ENCODE peak calls at places on chromosome 13, in eight cellular contexts. One of them, this sample, is unnamed. For H3K4me1, the result is how much of the 10 kb centered on the place peaks cover.

GRCh38 chr13:24668955-24669354 is 11.3 kb upstream of the ATP12A start:
- DNase-seq in colonic mucosa: peak
- DNase-seq in esophagus squamous epithelium: no peak
- DNase-seq in mammary epithelial cell: peak
- DNase-seq in body of pancreas: no peak
- DNase-seq in heart right ventricle: no peak
- DNase-seq in A673: no peak
- DNase-seq in astrocyte: no peak
- DNase-seq in this sample: no peak

GRCh38 chr13:44404261-44405139 is 30.9 kb downstream of the SERP2 start:
- DNase-seq in astrocyte: no peak
- DNase-seq in A673: no peak
- DNase-seq in mammary epithelial cell: no peak
- DNase-seq in body of pancreas: no peak
- DNase-seq in colonic mucosa: peak
- DNase-seq in heart right ventricle: no peak
- DNase-seq in esophagus squamous epithelium: no peak
- DNase-seq in this sample: no peak

GRCh38 chr13:19888799-19889198 is 25.4 kb upstream of the ZMYM5 start:
- DNase-seq in astrocyte: no peak
- DNase-seq in body of pancreas: no peak
- DNase-seq in mammary epithelial cell: peak
- DNase-seq in A673: peak
- DNase-seq in colonic mucosa: no peak
- DNase-seq in esophagus squamous epithelium: no peak
- DNase-seq in heart right ventricle: no peak
- DNase-seq in this sample: no peak

GRCh38 chr13:37175996-37176395 is 70.5 kb upstream of the CSNK1A1L start:
- DNase-seq in heart right ventricle: no peak
- DNase-seq in astrocyte: peak
- DNase-seq in colonic mucosa: no peak
- DNase-seq in body of pancreas: no peak
- DNase-seq in A673: peak
- DNase-seq in mammary epithelial cell: peak
- DNase-seq in esophagus squamous epithelium: no peak
- DNase-seq in this sample: no peak

GRCh38 chr13:93244141-93244917 is 17.7 kb downstream of the GPC6 start:
- DNase-seq in body of pancreas: no peak
- DNase-seq in mammary epithelial cell: peak
- DNase-seq in colonic mucosa: no peak
- DNase-seq in heart right ventricle: no peak
- DNase-seq in esophagus squamous epithelium: no peak
- DNase-seq in A673: peak
- DNase-seq in astrocyte: peak
- DNase-seq in this sample: no peak

GRCh38 chr13:36512771-36513170 is 80.5 kb downstream of the CCNA1 start:
- DNase-seq in heart right ventricle: no peak
- DNase-seq in colonic mucosa: no peak
- DNase-seq in esophagus squamous epithelium: no peak
- DNase-seq in A673: no peak
- DNase-seq in astrocyte: no peak
- DNase-seq in mammary epithelial cell: no peak
- DNase-seq in body of pancreas: no peak
- DNase-seq in this sample: no peak

GRCh38 chr13:27573265-27573664 is 47.1 kb downstream of the LNX2 start:
- DNase-seq in colonic mucosa: no peak
- DNase-seq in heart right ventricle: no peak
- DNase-seq in mammary epithelial cell: peak
- DNase-seq in astrocyte: peak
- DNase-seq in A673: no peak
- DNase-seq in body of pancreas: no peak
- DNase-seq in esophagus squamous epithelium: no peak
- DNase-seq in this sample: no peak

GRCh38 chr13:103236213-103236612 is 170.0 kb upstream of the SLC10A2 start:
- DNase-seq in mammary epithelial cell: peak
- DNase-seq in colonic mucosa: no peak
- DNase-seq in body of pancreas: no peak
- DNase-seq in A673: peak
- DNase-seq in heart right ventricle: no peak
- DNase-seq in esophagus squamous epithelium: no peak
- DNase-seq in astrocyte: no peak
- DNase-seq in this sample: no peak

GRCh38 chr13:33351324-33351723 is 65.8 kb upstream of the STARD13 start:
- DNase-seq in mammary epithelial cell: no peak
- DNase-seq in esophagus squamous epithelium: no peak
- DNase-seq in colonic mucosa: peak
- DNase-seq in body of pancreas: peak
- DNase-seq in heart right ventricle: peak
- DNase-seq in astrocyte: peak
- DNase-seq in A673: peak
- DNase-seq in this sample: no peak

GRCh38 chr13:20721454-20722357 is 18.2 kb downstream of the IL17D start:
- DNase-seq in body of pancreas: peak
- DNase-seq in esophagus squamous epithelium: no peak
- DNase-seq in heart right ventricle: peak
- DNase-seq in mammary epithelial cell: peak
- DNase-seq in A673: peak
- DNase-seq in astrocyte: peak
- DNase-seq in colonic mucosa: peak
- DNase-seq in this sample: no peak

GRCh38 chr13:28641600-28641926 is 17.4 kb upstream of the POMP start:
- DNase-seq in colonic mucosa: no peak
- DNase-seq in astrocyte: no peak
- DNase-seq in mammary epithelial cell: peak
- DNase-seq in heart right ventricle: no peak
- DNase-seq in body of pancreas: no peak
- DNase-seq in esophagus squamous epithelium: no peak
- DNase-seq in A673: no peak
- DNase-seq in this sample: no peak

GRCh38 chr13:79528759-79529191 is 47.8 kb downstream of the NDFIP2 start:
- DNase-seq in heart right ventricle: no peak
- DNase-seq in body of pancreas: no peak
- DNase-seq in mammary epithelial cell: no peak
- DNase-seq in colonic mucosa: no peak
- DNase-seq in A673: peak
- DNase-seq in esophagus squamous epithelium: no peak
- DNase-seq in astrocyte: no peak
- DNase-seq in this sample: no peak

GRCh38 chr13:98941118-98941517 is 36.7 kb downstream of the DOCK9 start:
- DNase-seq in astrocyte: no peak
- DNase-seq in colonic mucosa: no peak
- DNase-seq in esophagus squamous epithelium: no peak
- DNase-seq in body of pancreas: no peak
- DNase-seq in mammary epithelial cell: no peak
- DNase-seq in heart right ventricle: no peak
- DNase-seq in A673: no peak
- DNase-seq in this sample: no peak

GRCh38 chr13:50318887-50319286 is 303.6 kb downstream of the KCNRG start:
- DNase-seq in mammary epithelial cell: no peak
- DNase-seq in esophagus squamous epithelium: no peak
- DNase-seq in A673: no peak
- DNase-seq in heart right ventricle: no peak
- DNase-seq in colonic mucosa: no peak
- DNase-seq in body of pancreas: no peak
- DNase-seq in astrocyte: no peak
- DNase-seq in this sample: no peak

GRCh38 chr13:31045621-31046081 is 113.2 kb downstream of the TEX26 start:
- DNase-seq in body of pancreas: peak
- DNase-seq in colonic mucosa: peak
- DNase-seq in esophagus squamous epithelium: no peak
- DNase-seq in astrocyte: peak
- DNase-seq in A673: peak
- DNase-seq in heart right ventricle: peak
- DNase-seq in mammary epithelial cell: peak
- DNase-seq in this sample: peak

GRCh38 chr13:28012896-28013295 is 24.4 kb upstream of the URAD start:
- DNase-seq in colonic mucosa: no peak
- DNase-seq in esophagus squamous epithelium: no peak
- DNase-seq in heart right ventricle: no peak
- DNase-seq in astrocyte: no peak
- DNase-seq in mammary epithelial cell: no peak
- DNase-seq in body of pancreas: no peak
- DNase-seq in A673: no peak
- DNase-seq in this sample: no peak

GRCh38 chr13:24491853-24492252 is 20.7 kb downstream of the PARP4 start:
- DNase-seq in esophagus squamous epithelium: no peak
- DNase-seq in A673: no peak
- DNase-seq in body of pancreas: no peak
- DNase-seq in astrocyte: no peak
- DNase-seq in heart right ventricle: no peak
- DNase-seq in colonic mucosa: no peak
- DNase-seq in mammary epithelial cell: no peak
- DNase-seq in this sample: no peak

GRCh38 chr13:61918841-61919240 is 503.2 kb upstream of the PCDH20 start:
- DNase-seq in body of pancreas: no peak
- DNase-seq in esophagus squamous epithelium: no peak
- DNase-seq in A673: no peak
- DNase-seq in astrocyte: no peak
- DNase-seq in mammary epithelial cell: no peak
- DNase-seq in colonic mucosa: no peak
- DNase-seq in heart right ventricle: no peak
- DNase-seq in this sample: no peak

GRCh38 chr13:34416833-34417425 is 525.1 kb upstream of the NBEA start:
- DNase-seq in astrocyte: peak
- DNase-seq in colonic mucosa: peak
- DNase-seq in A673: no peak
- DNase-seq in heart right ventricle: peak
- DNase-seq in body of pancreas: peak
- DNase-seq in mammary epithelial cell: no peak
- DNase-seq in esophagus squamous epithelium: no peak
- DNase-seq in this sample: peak

GRCh38 chr13:34421849-34422475 is 520.1 kb upstream of the NBEA start:
- DNase-seq in esophagus squamous epithelium: no peak
- DNase-seq in astrocyte: no peak
- DNase-seq in heart right ventricle: no peak
- DNase-seq in body of pancreas: no peak
- DNase-seq in mammary epithelial cell: peak
- DNase-seq in colonic mucosa: no peak
- DNase-seq in A673: no peak
- DNase-seq in this sample: no peak

GRCh38 chr13:34419025-34419424 is 523.0 kb upstream of the NBEA start:
- DNase-seq in astrocyte: no peak
- DNase-seq in A673: no peak
- DNase-seq in colonic mucosa: no peak
- DNase-seq in heart right ventricle: no peak
- DNase-seq in mammary epithelial cell: no peak
- DNase-seq in body of pancreas: no peak
- DNase-seq in esophagus squamous epithelium: no peak
- DNase-seq in this sample: no peak

GRCh38 chr13:34425307-34425949 is 516.6 kb upstream of the NBEA start:
- DNase-seq in esophagus squamous epithelium: no peak
- DNase-seq in body of pancreas: no peak
- DNase-seq in mammary epithelial cell: no peak
- DNase-seq in A673: no peak
- DNase-seq in colonic mucosa: no peak
- DNase-seq in astrocyte: no peak
- DNase-seq in heart right ventricle: no peak
- DNase-seq in this sample: no peak

DNA sequence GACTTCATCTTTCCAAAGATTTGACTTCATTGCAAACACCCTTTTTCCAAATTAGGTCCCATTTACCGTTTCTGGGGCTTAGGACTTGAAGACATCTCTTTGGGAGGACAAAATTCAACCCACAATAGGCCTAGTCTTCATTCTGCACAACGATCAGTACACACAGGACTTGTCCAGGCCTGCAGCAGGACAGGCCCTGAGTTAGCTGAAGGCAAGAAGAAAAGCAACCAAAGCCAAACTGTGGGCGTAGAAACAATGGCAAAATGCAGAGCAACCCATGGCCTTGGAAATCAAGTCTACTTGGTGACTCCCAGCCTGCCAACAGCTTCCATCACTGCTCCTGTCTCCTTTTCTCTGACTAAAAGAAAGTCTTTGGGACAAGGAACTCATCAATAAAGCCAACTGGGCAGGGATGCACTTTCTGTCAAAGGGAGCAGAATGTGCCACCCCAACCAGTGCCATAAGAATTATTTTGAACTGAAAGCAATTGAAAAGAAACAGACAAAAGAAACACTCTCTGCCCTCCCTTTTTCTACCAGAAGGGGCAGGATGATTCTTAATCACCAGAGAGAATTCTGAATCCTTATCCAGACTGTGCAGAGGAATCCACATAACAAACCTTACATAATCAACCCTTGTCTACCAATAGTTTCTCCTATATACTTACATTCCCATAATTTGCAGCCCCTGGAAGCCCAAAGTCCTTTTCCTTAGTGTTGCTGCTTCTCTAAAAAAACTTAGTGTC is 520.9 kb upstream of the NBEA start:
- DNase-seq in astrocyte: no peak
- DNase-seq in heart right ventricle: no peak
- DNase-seq in mammary epithelial cell: peak
- DNase-seq in esophagus squamous epithelium: no peak
- DNase-seq in A673: no peak
- DNase-seq in body of pancreas: no peak
- DNase-seq in colonic mucosa: no peak
- DNase-seq in this sample: no peak
- TF ChIP-seq CTCF in astrocyte: no peak
- TF ChIP-seq CTCF in heart right ventricle: no peak
- TF ChIP-seq CTCF in mammary epithelial cell: peak
- TF ChIP-seq CTCF in esophagus squamous epithelium: no peak
- TF ChIP-seq CTCF in A673: peak
- TF ChIP-seq CTCF in body of pancreas: no peak
- TF ChIP-seq CTCF in colonic mucosa: no peak
- TF ChIP-seq CTCF in this sample: no peak

GRCh38 chr13:94759120-94759728 is 46.9 kb upstream of the SOX21 start:
- DNase-seq in body of pancreas: no peak
- DNase-seq in colonic mucosa: no peak
- DNase-seq in mammary epithelial cell: no peak
- DNase-seq in esophagus squamous epithelium: no peak
- DNase-seq in heart right ventricle: no peak
- DNase-seq in astrocyte: no peak
- DNase-seq in A673: no peak
- DNase-seq in this sample: no peak
- H3K4me3 ChIP-seq in body of pancreas: no peak
- H3K4me3 ChIP-seq in colonic mucosa: no peak
- H3K4me3 ChIP-seq in mammary epithelial cell: no peak
- H3K4me3 ChIP-seq in esophagus squamous epithelium: no peak
- H3K4me3 ChIP-seq in heart right ventricle: no peak
- H3K4me3 ChIP-seq in astrocyte: no peak
- H3K4me3 ChIP-seq in A673: no peak
- H3K4me3 ChIP-seq in this sample: no peak

GRCh38 chr13:40486518-40487163 is 179.8 kb downstream of the FOXO1 start:
- DNase-seq in mammary epithelial cell: no peak
- DNase-seq in body of pancreas: no peak
- DNase-seq in colonic mucosa: no peak
- DNase-seq in astrocyte: no peak
- DNase-seq in esophagus squamous epithelium: no peak
- DNase-seq in heart right ventricle: no peak
- DNase-seq in A673: no peak
- DNase-seq in this sample: no peak
- H3K4me1 ChIP-seq in mammary epithelial cell: under half
- H3K4me1 ChIP-seq in body of pancreas: under half
- H3K4me1 ChIP-seq in colonic mucosa: under half
- H3K4me1 ChIP-seq in astrocyte: under half
- H3K4me1 ChIP-seq in esophagus squamous epithelium: under half
- H3K4me1 ChIP-seq in heart right ventricle: under half
- H3K4me1 ChIP-seq in A673: under half
- H3K4me1 ChIP-seq in this sample: under half

GRCh38 chr13:22049384-22049783 is 378.5 kb downstream of the FGF9 start:
- DNase-seq in astrocyte: no peak
- DNase-seq in A673: no peak
- DNase-seq in colonic mucosa: no peak
- DNase-seq in esophagus squamous epithelium: no peak
- DNase-seq in body of pancreas: no peak
- DNase-seq in heart right ventricle: no peak
- DNase-seq in mammary epithelial cell: no peak
- DNase-seq in this sample: no peak
- TF ChIP-seq CTCF in astrocyte: no peak
- TF ChIP-seq CTCF in A673: no peak
- TF ChIP-seq CTCF in colonic mucosa: no peak
- TF ChIP-seq CTCF in esophagus squamous epithelium: no peak
- TF ChIP-seq CTCF in body of pancreas: no peak
- TF ChIP-seq CTCF in heart right ventricle: no peak
- TF ChIP-seq CTCF in mammary epithelial cell: no peak
- TF ChIP-seq CTCF in this sample: no peak